ENCODE peak calls at places on chromosome 2, in five cellular contexts. X is GM03348, J is NT2/D1, V is astrocyte of the cerebellum, B is AG08395. F is an unnamed sample.

GRCh38 chr2:12032975-12033374 is 286.5 kb downstream of the LPIN1 start:
- DNase-seq in X (peak), B (peak), J (no peak), V (no peak), F (no peak)

GRCh38 chr2:237449193-237449797 is 35.3 kb upstream of the COL6A3 start:
- DNase-seq in J (no peak), V (no peak), X (peak), B (peak), F (no peak)

GRCh38 chr2:175976758-175977157 is 25.3 kb downstream of the LNPK start:
- DNase-seq in J (no peak), V (no peak), X (no peak), B (no peak), F (no peak)

GRCh38 chr2:113060396-113060795 is 1.4 kb downstream of the IL36RN start:
- DNase-seq in J (no peak), B (peak), X (no peak), V (no peak), F (no peak)

GRCh38 chr2:10331033-10331701 is 28.5 kb downstream of the HPCAL1 start:
- DNase-seq in X (peak), J (no peak), B (no peak), V (no peak), F (no peak)

GRCh38 chr2:226573158-226573557 is 226.5 kb downstream of the IRS1 start:
- DNase-seq in B (no peak), J (no peak), V (no peak), X (no peak), F (no peak)

GRCh38 chr2:120982598-120982997 is 246.9 kb downstream of the GLI2 start:
- DNase-seq in X (no peak), V (no peak), J (peak), B (no peak), F (no peak)

GRCh38 chr2:75640621-75641121 is 5.9 kb upstream of the MRPL19 start:
- DNase-seq in X (peak), V (no peak), B (peak), J (peak), F (peak)

GRCh38 chr2:20450201-20451108 is 3.6 kb downstream of the RHOB start:
- DNase-seq in B (peak), X (peak), J (no peak), V (peak), F (peak)

GRCh38 chr2:144583741-144584453 is 64.0 kb upstream of the ZEB2 start:
- DNase-seq in X (peak), V (peak), J (no peak), B (peak), F (no peak)

GRCh38 chr2:20157606-20157970 is 67.3 kb downstream of the SDC1 start:
- DNase-seq in B (peak), X (no peak), J (no peak), V (no peak), F (no peak)

GRCh38 chr2:433216-433615 is 145.3 kb upstream of the ALKAL2 start:
- DNase-seq in J (no peak), V (no peak), B (no peak), X (no peak), F (no peak)

GRCh38 chr2:135664623-135665068 is 77.0 kb upstream of the UBXN4 start:
- DNase-seq in X (no peak), B (peak), V (no peak), J (no peak), F (no peak)

GRCh38 chr2:207984765-207985480 is 40.4 kb downstream of the PLEKHM3 start:
- DNase-seq in X (no peak), J (no peak), B (no peak), V (no peak), F (no peak)

GRCh38 chr2:10272464-10272863 is 30.2 kb upstream of the HPCAL1 start:
- DNase-seq in B (no peak), V (no peak), J (no peak), X (no peak), F (no peak)

GRCh38 chr2:9897331-9897737 is 54.1 kb downstream of the TAF1B start:
- DNase-seq in X (peak), J (no peak), V (peak), B (peak), F (peak)

GRCh38 chr2:37417321-37417720 is 72.9 kb downstream of the QPCT start:
- DNase-seq in J (no peak), X (peak), V (no peak), B (peak), F (no peak)

GRCh38 chr2:37877457-37878315 is 47.4 kb upstream of the RMDN2 start:
- DNase-seq in B (peak), X (peak), J (no peak), V (peak), F (no peak)

GRCh38 chr2:67574230-67574629 is 177.1 kb downstream of the ETAA1 start:
- DNase-seq in V (no peak), X (peak), B (peak), J (no peak), F (peak)

GRCh38 chr2:29558097-29558496 is 363.3 kb downstream of the ALK start:
- DNase-seq in J (no peak), X (no peak), V (no peak), B (no peak), F (no peak)

GRCh38 chr2:172813314-172813888 is 77.8 kb downstream of the RAPGEF4 start:
- DNase-seq in X (no peak), V (no peak), J (no peak), B (peak), F (no peak)

GRCh38 chr2:2107140-2107539 is 223.9 kb downstream of the MYT1L start:
- DNase-seq in X (no peak), J (no peak), B (no peak), V (no peak), F (no peak)

GRCh38 chr2:152542995-152543481 is 174.2 kb downstream of the PRPF40A start:
- DNase-seq in J (peak), B (peak), X (peak), V (peak), F (peak)

GRCh38 chr2:130341562-130342019 is 1.1 kb upstream of the IMP4 start:
- DNase-seq in V (no peak), J (no peak), X (peak), B (peak), F (no peak)

GRCh38 chr2:54665436-54665856 is 58.0 kb upstream of the EML6 start:
- DNase-seq in J (peak), X (peak), B (no peak), V (no peak), F (no peak)